ENCODE peak calls at places on chromosomes 12 and 14, in five cellular contexts. O is GM06990, S is colonic mucosa, M is stromal cell of bone marrow, Z is amniotic epithelial cell. G is an unnamed sample.

GRCh38 chr14:75793806-75794205 is 132.8 kb downstream of the TTLL5 start:
- DNase-seq in S (no peak), M (no peak), Z (peak), O (no peak), G (no peak)

GRCh38 chr14:32703246-32703645 is 235.4 kb upstream of the NPAS3 start:
- DNase-seq in Z (no peak), O (no peak), M (peak), S (no peak), G (no peak)

GRCh38 chr12:45343269-45344051 is 127.6 kb downstream of the ANO6 start:
- DNase-seq in Z (peak), O (no peak), M (no peak), S (no peak), G (no peak)

GRCh38 chr14:73771848-73772705 is 57.9 kb upstream of the PNMA1 start:
- DNase-seq in Z (peak), O (peak), M (no peak), S (peak), G (no peak)

GRCh38 chr14:62126885-62127478 is 364.8 kb downstream of the SNAPC1 start:
- DNase-seq in O (no peak), Z (peak), M (peak), S (peak), G (peak)

GRCh38 chr14:105086833-105087307 is 21.6 kb upstream of the GPR132 start:
- DNase-seq in O (peak), S (peak), Z (peak), M (peak), G (no peak)

GRCh38 chr12:12046401-12046800 is 24.3 kb upstream of the BCL2L14 start:
- DNase-seq in M (no peak), O (no peak), Z (peak), S (no peak), G (no peak)

GRCh38 chr14:35387209-35387608 is 17.3 kb downstream of the NFKBIA start:
- DNase-seq in O (no peak), Z (no peak), M (no peak), S (no peak), G (no peak)

GRCh38 chr12:111363578-111363977 is 5.3 kb downstream of the PHETA1 start:
- DNase-seq in S (no peak), M (no peak), O (no peak), Z (peak), G (peak)

GRCh38 chr12:58901664-58902063 is 18.6 kb downstream of the LRIG3 start:
- DNase-seq in S (no peak), M (no peak), O (no peak), Z (peak), G (no peak)

GRCh38 chr14:99317231-99318090 is 45.5 kb upstream of the BCL11B start:
- DNase-seq in S (peak), O (no peak), M (no peak), Z (no peak), G (no peak)

G was measured in kidney epithelial cell.